ENCODE peak calls at places on chromosomes 7 and 10, in seven cellular contexts. Q is CD8-positive, alpha-beta T cell; S is tibial nerve; J is colonic mucosa; I is IMR-90; A is endodermal cell; D is mesendoderm. C is an unnamed sample.

GRCh38 chr10:33521062-33521461 is 186.6 kb upstream of the NRP1 start:
- DNase-seq in Q (no peak), S (no peak), J (no peak), I (no peak), A (no peak), D (no peak), C (peak; percentile 38)

GRCh38 chr7:104272767-104273384 is 55.5 kb upstream of the LHFPL3 start:
- DNase-seq in Q (no peak), S (no peak), J (peak; percentile 20), I (peak; percentile 57), A (no peak), D (peak; percentile 56), C (no peak)

GRCh38 chr10:12389154-12389734 is 39.9 kb downstream of the CAMK1D start:
- DNase-seq in Q (no peak), S (no peak), J (peak; percentile 57), I (no peak), A (no peak), D (no peak), C (no peak)

GRCh38 chr7:74058486-74058885 is 25.1 kb upstream of the LIMK1 start:
- DNase-seq in Q (no peak), S (no peak), J (no peak), I (no peak), A (no peak), D (no peak), C (no peak)

GRCh38 chr7:137015015-137015414 is 146.6 kb downstream of the CHRM2 start:
- DNase-seq in Q (no peak), S (no peak), J (no peak), I (no peak), A (no peak), D (no peak), C (no peak)

GRCh38 chr10:110632591-110633215 is 11.4 kb upstream of the RBM20 start:
- DNase-seq in Q (no peak), S (no peak), J (no peak), I (no peak), A (no peak), D (no peak), C (no peak)

GRCh38 chr10:60148266-60148840 is 241.3 kb downstream of the ANK3 start:
- DNase-seq in Q (no peak), S (no peak), J (peak; percentile 75), I (peak; percentile 84), A (no peak), D (no peak), C (peak; percentile 45)

GRCh38 chr10:93821051-93821772 is 63.5 kb downstream of the LGI1 start:
- DNase-seq in Q (no peak), S (no peak), J (no peak), I (peak; percentile 58), A (no peak), D (peak; percentile 62), C (peak; percentile 35)

GRCh38 chr7:80183900-80184685 is 49.5 kb downstream of the GNAI1 start:
- DNase-seq in Q (no peak), S (no peak), J (no peak), I (no peak), A (peak; percentile 55), D (peak; percentile 25), C (no peak)

GRCh38 chr7:69652947-69653701 is 54.8 kb downstream of the AUTS2 start:
- DNase-seq in Q (no peak), S (no peak), J (no peak), I (no peak), A (no peak), D (no peak), C (no peak)

GRCh38 chr10:133242611-133243356 is 5.1 kb downstream of the VENTX start:
- DNase-seq in Q (no peak), S (no peak), J (no peak), I (peak; percentile 56), A (no peak), D (no peak), C (no peak)

GRCh38 chr10:131670341-131670740 is 230.5 kb upstream of the PPP2R2D start:
- DNase-seq in Q (no peak), S (no peak), J (no peak), I (no peak), A (peak; percentile 69), D (no peak), C (no peak)

GRCh38 chr7:77425151-77426051 is 9.3 kb upstream of the GSAP start:
- DNase-seq in Q (no peak), S (no peak), J (no peak), I (peak; percentile 91), A (peak; percentile 79), D (peak; percentile 90), C (peak; percentile 85)

GRCh38 chr10:93288679-93289634 is 193.2 kb downstream of the MYOF start:
- DNase-seq in Q (no peak), S (peak; percentile 52), J (peak; percentile 77), I (peak; percentile 84), A (peak; percentile 95), D (peak; percentile 99), C (peak; percentile 97)

GRCh38 chr10:99874341-99875085 is 92.1 kb downstream of the ABCC2 start:
- DNase-seq in Q (no peak), S (no peak), J (no peak), I (no peak), A (peak; percentile 38), D (no peak), C (no peak)

GRCh38 chr7:49848211-49848841 is 74.9 kb downstream of the VWC2 start:
- DNase-seq in Q (no peak), S (no peak), J (no peak), I (no peak), A (no peak), D (no peak), C (no peak)

GRCh38 chr7:94452257-94452656 is 57.4 kb upstream of the CASD1 start:
- DNase-seq in Q (no peak), S (no peak), J (no peak), I (peak; percentile 5), A (no peak), D (no peak), C (no peak)

GRCh38 chr10:123995461-123996131 is 97.8 kb downstream of the CHST15 start:
- DNase-seq in Q (no peak), S (no peak), J (peak; percentile 49), I (peak; percentile 66), A (peak; percentile 94), D (peak; percentile 92), C (peak; percentile 15)

GRCh38 chr7:1505731-1506550 is 1.8 kb upstream of the INTS1 start:
- DNase-seq in Q (no peak), S (no peak), J (peak; percentile 40), I (no peak), A (no peak), D (peak; percentile 16), C (no peak)

GRCh38 chr7:113339661-113340060 is 221.3 kb upstream of the SMIM30 start:
- DNase-seq in Q (no peak), S (no peak), J (no peak), I (no peak), A (no peak), D (no peak), C (no peak)

GRCh38 chr10:110664483-110665420 is 20.6 kb downstream of the RBM20 start:
- DNase-seq in Q (no peak), S (no peak), J (no peak), I (peak; percentile 96), A (peak; percentile 59), D (peak; percentile 76), C (peak; percentile 90)

GRCh38 chr10:92157374-92157773 is 133.5 kb downstream of the CPEB3 start:
- DNase-seq in Q (no peak), S (no peak), J (no peak), I (no peak), A (no peak), D (no peak), C (no peak)

GRCh38 chr10:88500656-88501055 is 82.5 kb downstream of the RNLS start:
- DNase-seq in Q (no peak), S (no peak), J (no peak), I (peak; percentile 51), A (no peak), D (no peak), C (no peak)

GRCh38 chr10:118471863-118472262 is 123.6 kb downstream of the PRLHR start:
- DNase-seq in Q (no peak), S (no peak), J (no peak), I (peak; percentile 44), A (no peak), D (peak; percentile 43), C (peak; percentile 29)

GRCh38 chr7:46576950-46577349 is 655.9 kb upstream of the IGFBP3 start:
- DNase-seq in Q (no peak), S (no peak), J (no peak), I (peak; percentile 55), A (no peak), D (no peak), C (no peak)

GRCh38 chr10:124473070-124473469 is 11.4 kb downstream of the LHPP start:
- DNase-seq in Q (no peak), S (no peak), J (no peak), I (no peak), A (peak; percentile 43), D (no peak), C (no peak)

GRCh38 chr10:50456711-50457110 is 167.0 kb downstream of the SGMS1 start:
- DNase-seq in Q (no peak), S (no peak), J (no peak), I (no peak), A (no peak), D (no peak), C (no peak)

GRCh38 chr10:95430231-95430951 is 130.8 kb downstream of the SORBS1 start:
- DNase-seq in Q (peak; percentile 9), S (no peak), J (peak; percentile 54), I (peak; percentile 44), A (peak; percentile 83), D (peak; percentile 79), C (peak; percentile 44)

GRCh38 chr7:18900801-18901200 is 216.6 kb downstream of the TWIST1 start:
- DNase-seq in Q (no peak), S (no peak), J (no peak), I (no peak), A (no peak), D (no peak), C (no peak)

GRCh38 chr7:27123477-27124053 is 7.0 kb downstream of the HOXA4 start:
- DNase-seq in Q (no peak), S (no peak), J (peak; percentile 32), I (no peak), A (no peak), D (no peak), C (no peak)
- H3K4me3 ChIP-seq in Q (no peak overlapping the region), S (peak overlapping the region; percentile 9), J (peak overlapping the region; percentile 16), I (peak overlapping the region; percentile 48), A (no peak overlapping the region), D (no peak overlapping the region), C (no peak overlapping the region)

GRCh38 chr10:106043833-106044232 is 1120.7 kb downstream of the SORCS1 start:
- DNase-seq in Q (no peak), S (no peak), J (no peak), I (peak; percentile 2), A (no peak), D (peak; percentile 8), C (no peak)
- H3K27ac ChIP-seq in Q (no peak overlapping the region), S (peak overlapping the region; percentile 72), J (no peak overlapping the region), I (no peak overlapping the region), A (no peak overlapping the region), D (no peak overlapping the region), C (no peak overlapping the region)

DNA sequence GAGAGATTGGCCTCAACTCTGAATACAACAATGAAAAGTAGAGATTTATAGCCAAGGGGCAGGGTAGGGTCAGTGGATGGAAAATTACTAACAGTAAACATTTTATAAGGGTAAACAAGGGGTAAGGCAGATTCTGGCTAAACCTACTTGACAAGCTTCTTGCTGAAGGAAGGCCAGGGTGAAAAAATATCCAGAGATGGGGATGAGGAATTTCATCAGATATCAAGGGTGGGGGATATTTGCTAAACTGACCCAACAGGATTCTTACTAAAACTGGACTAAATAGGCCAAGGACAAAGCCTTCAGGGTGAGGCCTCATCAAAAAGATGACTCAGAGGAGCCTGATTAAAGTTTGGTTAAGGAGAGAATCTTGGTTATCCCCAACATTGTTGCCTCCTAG is 156.3 kb downstream of the RTKN2 start:
- DNase-seq in Q (no peak), S (no peak), J (no peak), I (no peak), A (no peak), D (no peak), C (no peak)
- H3K4me1 ChIP-seq in Q (peaks cover 20% of the 10 kb centered on the region), S (no peaks in the 10 kb centered on the region), J (no peaks in the 10 kb centered on the region), I (peaks cover 4% of the 10 kb centered on the region), A (no peaks in the 10 kb centered on the region), D (no peaks in the 10 kb centered on the region), C (peaks cover 7% of the 10 kb centered on the region)

GRCh38 chr7:8433477-8434289 is at the start of gene NXPH1:
- DNase-seq in Q (no peak), S (no peak), J (no peak), I (no peak), A (peak; percentile 90), D (peak; percentile 66), C (no peak)
- H3K4me3 ChIP-seq in Q (no peak within 1 kb of the TSS), S (no peak within 1 kb of the TSS), J (no peak within 1 kb of the TSS), I (no peak within 1 kb of the TSS), A (peak within 1 kb of the TSS; percentile 71), D (peak within 1 kb of the TSS; percentile 6), C (no peak within 1 kb of the TSS)

C was measured in SJSA1.